ENCODE peak calls at places on chromosomes 1 and 21, in five cellular contexts. W is H1, H is HepG2, Z is K562, J is GM12878. V is an unnamed sample.

GRCh38 chr1:22509815-22510214 is 53.5 kb upstream of the EPHA8 start:
- DNase-seq in W (no peak), H (no peak), Z (no peak), J (no peak), V (no peak)

GRCh38 chr1:156877433-156877832 is 16.1 kb upstream of the PEAR1 start:
- DNase-seq in W (no peak), H (no peak), Z (no peak), J (no peak), V (no peak)

GRCh38 chr1:34590211-34590623 is 164.6 kb upstream of the GJB5 start:
- DNase-seq in W (peak; percentile 59), H (peak; percentile 9), Z (no peak), J (peak; percentile 16), V (peak; percentile 48)

GRCh38 chr1:47436304-47436978 is 1.4 kb upstream of the FOXD2 start:
- DNase-seq in W (peak; percentile 90), H (peak; percentile 55), Z (peak; percentile 91), J (peak; percentile 45), V (peak; percentile 90)

GRCh38 chr1:114344656-114345055 is 166.3 kb downstream of the TRIM33 start:
- DNase-seq in W (no peak), H (no peak), Z (no peak), J (no peak), V (no peak)

GRCh38 chr1:230251644-230252191 is 174.4 kb downstream of the PGBD5 start:
- DNase-seq in W (peak; percentile 41), H (no peak), Z (no peak), J (peak; percentile 21), V (no peak)

GRCh38 chr1:168824418-168824817 is 95.4 kb upstream of the DPT start:
- DNase-seq in W (no peak), H (no peak), Z (no peak), J (no peak), V (no peak)

GRCh38 chr1:229310833-229311232 is 32.0 kb downstream of the CCSAP start:
- DNase-seq in W (no peak), H (no peak), Z (no peak), J (no peak), V (no peak)

GRCh38 chr1:171758011-171758410 is 16.1 kb upstream of the VAMP4 start:
- DNase-seq in W (no peak), H (no peak), Z (no peak), J (no peak), V (no peak)

GRCh38 chr1:88394958-88395357 is 289.1 kb upstream of the PKN2 start:
- DNase-seq in W (no peak), H (no peak), Z (no peak), J (no peak), V (no peak)

GRCh38 chr1:84401156-84401555 is 2.9 kb downstream of the DNASE2B start:
- DNase-seq in W (no peak), H (no peak), Z (no peak), J (no peak), V (no peak)

GRCh38 chr1:114040273-114041043 is 61.2 kb downstream of the OLFML3 start:
- DNase-seq in W (no peak), H (no peak), Z (no peak), J (no peak), V (no peak)

GRCh38 chr1:42734201-42735035 is 5.6 kb downstream of the CLDN19 start:
- DNase-seq in W (peak; percentile 43), H (peak; percentile 25), Z (no peak), J (no peak), V (no peak)

GRCh38 chr1:241677171-241677570 is 25.1 kb downstream of the WDR64 start:
- DNase-seq in W (no peak), H (no peak), Z (no peak), J (peak; percentile 16), V (no peak)

GRCh38 chr1:185894806-185895205 is 160.6 kb downstream of the HMCN1 start:
- DNase-seq in W (no peak), H (no peak), Z (no peak), J (no peak), V (no peak)

GRCh38 chr1:201329801-201330200 is 46.5 kb downstream of the PKP1 start:
- DNase-seq in W (no peak), H (no peak), Z (no peak), J (no peak), V (no peak)

GRCh38 chr1:153505576-153505975 is 30.2 kb downstream of the S100A6 start:
- DNase-seq in W (no peak), H (no peak), Z (no peak), J (no peak), V (no peak)

GRCh38 chr1:15974855-15975254 is 1.0 kb downstream of the ZBTB17 start:
- DNase-seq in W (no peak), H (no peak), Z (no peak), J (no peak), V (no peak)

GRCh38 chr1:70284366-70284765 is 63.2 kb downstream of the SRSF11 start:
- DNase-seq in W (no peak), H (no peak), Z (no peak), J (no peak), V (no peak)

GRCh38 chr21:17711896-17712295 is 99.2 kb upstream of the BTG3 start:
- DNase-seq in W (no peak), H (no peak), Z (no peak), J (no peak), V (no peak)

GRCh38 chr1:77533660-77534295 is 148.7 kb downstream of the ZZZ3 start:
- DNase-seq in W (peak; percentile 66), H (peak; percentile 40), Z (peak; percentile 68), J (no peak), V (peak; percentile 66)

GRCh38 chr1:79797487-79797886 is 791.0 kb upstream of the ADGRL4 start:
- DNase-seq in W (no peak), H (no peak), Z (no peak), J (no peak), V (no peak)

GRCh38 chr1:44409741-44410140 is 4.7 kb downstream of the RNF220 start:
- DNase-seq in W (no peak), H (no peak), Z (no peak), J (no peak), V (no peak)

GRCh38 chr1:30668026-30668425 is 55.4 kb downstream of the MATN1 start:
- DNase-seq in W (no peak), H (no peak), Z (no peak), J (no peak), V (no peak)

GRCh38 chr1:235648407-235648907 is 1.1 kb downstream of the GNG4 start:
- DNase-seq in W (no peak), H (no peak), Z (no peak), J (no peak), V (no peak)

GRCh38 chr1:80217377-80217986 is 1211.0 kb upstream of the ADGRL4 start:
- DNase-seq in W (no peak), H (peak; percentile 1), Z (no peak), J (no peak), V (no peak)

GRCh38 chr1:150548632-150549495 is at the start of gene ADAMTSL4:
- DNase-seq in W (no peak), H (no peak), Z (peak; percentile 88), J (no peak), V (peak; percentile 63)

GRCh38 chr1:150548324-150548631 is 930 bp upstream of the ADAMTSL4 start:
- DNase-seq in W (no peak), H (no peak), Z (no peak), J (no peak), V (no peak)

GRCh38 chr1:150550222-150551048 is 1.2 kb downstream of the ADAMTSL4 start:
- DNase-seq in W (no peak), H (no peak), Z (peak; percentile 71), J (no peak), V (no peak)

GRCh38 chr1:150551049-150551783 is 2.0 kb downstream of the ADAMTSL4 start:
- DNase-seq in W (no peak), H (no peak), Z (no peak), J (no peak), V (no peak)

DNA sequence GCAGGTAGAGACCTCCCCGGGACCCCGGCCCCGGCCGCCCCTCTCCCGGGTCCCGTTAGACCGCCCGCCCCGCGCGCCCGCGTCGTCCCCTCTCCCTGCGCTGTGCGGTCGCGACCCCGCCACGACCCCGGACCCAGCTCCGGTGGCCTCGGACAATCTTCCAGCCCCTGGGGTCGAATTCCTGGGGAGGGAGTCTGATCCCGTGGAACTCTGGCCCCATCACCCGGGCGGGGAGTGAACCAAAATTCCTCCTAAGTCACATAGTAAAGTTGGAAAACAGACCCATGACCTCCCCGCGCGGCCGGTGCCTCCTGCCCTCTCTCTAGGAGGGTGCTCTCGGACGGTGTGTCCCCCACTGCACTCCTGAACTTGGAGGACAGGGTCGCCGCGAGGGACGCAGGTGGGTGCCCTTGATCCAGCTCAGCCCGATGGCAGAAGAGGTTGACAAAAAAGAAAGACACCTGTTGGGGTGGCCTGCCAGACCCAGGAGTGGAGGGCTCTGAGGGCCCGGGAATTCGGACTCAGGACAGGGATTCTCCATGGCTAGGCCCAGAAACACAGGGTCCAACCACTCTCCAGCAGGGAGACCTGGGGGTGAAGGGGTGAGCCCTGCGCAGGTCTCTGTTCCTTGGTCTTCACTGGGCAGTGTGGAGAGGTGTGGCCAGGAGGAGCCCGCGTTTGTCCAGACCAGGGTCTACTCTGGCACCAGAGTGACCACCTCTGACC is 451 bp downstream of the ADAMTSL4 start:
- DNase-seq in W (no peak), H (no peak), Z (peak; percentile 35), J (no peak), V (peak; percentile 65)
- TF ChIP-seq CTCF in W (peak; percentile 0), H (peak; percentile 49), Z (no peak), J (no peak), V (no peak)

DNA sequence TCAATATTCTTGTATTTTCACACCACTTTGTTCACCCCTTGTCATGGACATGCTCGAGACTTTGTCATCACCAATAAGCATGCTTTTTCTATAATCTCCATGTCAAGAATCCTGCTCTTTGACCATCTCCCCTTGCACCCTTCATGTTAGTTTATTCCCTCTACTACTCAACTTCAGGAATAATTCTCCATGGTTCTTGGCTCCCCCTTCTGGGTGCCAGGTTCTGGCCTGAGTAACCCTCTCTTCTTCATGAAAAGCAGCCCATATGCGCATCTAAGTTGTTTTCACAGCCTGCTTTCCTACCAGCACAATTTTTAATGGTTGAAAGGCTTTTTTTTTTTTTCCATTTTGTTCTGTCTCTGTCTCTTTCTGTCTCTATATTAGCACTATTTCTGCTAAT is 160.7 kb downstream of the LEPR start:
- DNase-seq in W (no peak), H (peak; percentile 9), Z (no peak), J (no peak), V (peak; percentile 15)
- TF ChIP-seq ATF2 in W (no peak), H (no peak), Z (no peak), J (no peak), V (no peak)

DNA sequence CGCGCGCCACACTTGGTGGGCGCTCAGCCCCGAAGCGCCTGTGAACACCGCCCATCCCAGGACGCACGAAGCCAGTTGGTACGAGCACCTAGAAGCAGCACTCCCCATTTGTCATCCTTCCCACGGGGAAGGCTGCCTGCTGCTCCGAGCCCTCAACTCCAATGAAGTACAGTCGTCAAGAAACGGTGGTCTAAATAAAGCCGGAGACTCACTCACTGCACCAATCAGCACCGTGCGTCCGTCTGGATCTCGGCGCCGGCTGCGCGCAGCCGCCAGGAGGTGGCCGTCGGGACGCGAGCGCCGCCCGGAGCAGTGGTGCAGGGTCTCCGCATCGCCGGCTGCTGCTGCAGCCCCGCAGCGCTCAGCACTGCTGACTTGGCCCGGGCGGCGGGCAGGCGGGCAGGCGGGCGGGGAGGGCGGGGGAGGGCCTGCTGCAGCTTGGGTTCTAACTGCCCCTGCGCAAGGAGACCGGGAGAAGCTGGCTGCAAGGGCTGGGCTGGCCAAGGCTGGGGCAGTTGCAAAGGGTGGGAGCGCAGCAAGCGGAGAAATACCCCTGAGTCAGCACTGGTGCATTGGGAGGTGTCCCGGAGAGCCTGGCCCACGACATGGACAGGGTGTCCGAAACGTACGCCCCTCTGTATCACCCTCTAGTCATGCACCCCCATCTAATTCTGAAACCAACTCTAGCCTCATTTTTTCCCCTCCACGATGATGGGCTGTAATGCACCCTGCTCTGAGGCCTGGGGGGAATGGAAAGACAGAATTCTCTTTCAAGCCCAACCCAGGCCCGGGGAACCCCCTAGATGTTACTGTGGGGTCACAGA is 35.8 kb upstream of the H6PD start:
- DNase-seq in W (no peak), H (no peak), Z (no peak), J (no peak), V (peak; percentile 71)
- TF ChIP-seq CTCF in W (peak; percentile 44), H (peak; percentile 56), Z (no peak), J (no peak), V (no peak)

GRCh38 chr1:54046671-54047383 is 6.2 kb downstream of the TMEM59 start:
- DNase-seq in W (no peak), H (no peak), Z (no peak), J (no peak), V (no peak)
- TF ChIP-seq ATF2 in W (no peak), H (no peak), Z (no peak), J (no peak), V (no peak)